ENCODE peak calls at places on chromosomes 3 and 15, in four cellular contexts. R is right cardiac atrium; V is effector memory CD4-positive, alpha-beta T cell; Z is neuronal stem cell. D is an unnamed sample. For H3K4me1, the result is how much of the 10 kb centered on the place peaks cover.

GRCh38 chr15:74869372-74869725 is 3.8 kb downstream of the SCAMP2 start:
- DNase-seq in V (no peak), R (peak), Z (no peak), D (no peak)

GRCh38 chr15:96947830-96948229 is 617.3 kb downstream of the NR2F2 start:
- DNase-seq in V (no peak), R (no peak), Z (peak), D (no peak)

GRCh38 chr3:50170689-50171088 is 15.6 kb downstream of the SEMA3F start:
- DNase-seq in R (peak), V (no peak), Z (no peak), D (peak)

GRCh38 chr3:19474169-19474568 is 325.9 kb downstream of the KCNH8 start:
- DNase-seq in V (no peak), R (no peak), Z (no peak), D (no peak)

GRCh38 chr15:55224892-55225291 is 28.2 kb upstream of the RSL24D1 start:
- DNase-seq in R (no peak), V (no peak), Z (no peak), D (no peak)

GRCh38 chr15:44726136-44726535 is 10.2 kb upstream of the TRIM69 start:
- DNase-seq in V (no peak), Z (no peak), R (no peak), D (no peak)

GRCh38 chr3:58122936-58123700 is 87.7 kb downstream of the DNASE1L3 start:
- DNase-seq in R (no peak), Z (no peak), V (no peak), D (no peak)

GRCh38 chr3:46361408-46362283 is 7.7 kb downstream of the CCR2 start:
- DNase-seq in R (peak), Z (no peak), V (no peak), D (no peak)

GRCh38 chr3:21826416-21826815 is 75.4 kb upstream of the ZNF385D start:
- DNase-seq in V (no peak), R (no peak), Z (no peak), D (no peak)

GRCh38 chr15:84816694-84817460 is at the start of gene ALPK3:
- DNase-seq in V (no peak), Z (peak), R (peak), D (peak)

GRCh38 chr15:87959080-87959479 is 297.5 kb downstream of the NTRK3 start:
- DNase-seq in R (no peak), V (no peak), Z (no peak), D (no peak)

GRCh38 chr3:19029837-19030835 is 118.2 kb upstream of the KCNH8 start:
- DNase-seq in R (no peak), V (no peak), Z (no peak), D (no peak)

GRCh38 chr15:62824111-62824737 is 218.3 kb upstream of the TPM1 start:
- DNase-seq in Z (no peak), V (no peak), R (no peak), D (peak)

GRCh38 chr3:57889807-57890206 is 118.4 kb upstream of the FLNB start:
- DNase-seq in V (no peak), Z (no peak), R (no peak), D (peak)

GRCh38 chr3:27535809-27536392 is 51.7 kb upstream of the SLC4A7 start:
- DNase-seq in Z (no peak), R (no peak), V (no peak), D (peak)

GRCh38 chr3:182485306-182485705 is 308.0 kb upstream of the ATP11B start:
- DNase-seq in R (no peak), Z (no peak), V (no peak), D (no peak)

GRCh38 chr3:156037356-156037755 is 83.0 kb upstream of the KCNAB1 start:
- DNase-seq in R (no peak), V (no peak), Z (no peak), D (no peak)

GRCh38 chr3:181794036-181794790 is 82.5 kb downstream of the SOX2 start:
- DNase-seq in Z (peak), R (no peak), V (no peak), D (no peak)

GRCh38 chr3:174441588-174442316 is 417.4 kb upstream of the NAALADL2 start:
- DNase-seq in V (no peak), R (no peak), Z (no peak), D (peak)

GRCh38 chr3:32873491-32874130 is 55.8 kb downstream of the TRIM71 start:
- DNase-seq in Z (no peak), R (no peak), V (no peak), D (no peak)

GRCh38 chr3:112688085-112688769 is 47.3 kb upstream of the CCDC80 start:
- DNase-seq in Z (no peak), R (no peak), V (no peak), D (no peak)

GRCh38 chr3:18649666-18650363 is 224.7 kb upstream of the SATB1 start:
- DNase-seq in Z (no peak), V (no peak), R (no peak), D (no peak)

GRCh38 chr15:66578286-66578875 is 12.6 kb upstream of the LCTL start:
- DNase-seq in Z (no peak), R (no peak), V (no peak), D (peak)

GRCh38 chr3:133289322-133289721 is 110.5 kb upstream of the BFSP2 start:
- DNase-seq in V (no peak), Z (no peak), R (no peak), D (no peak)

GRCh38 chr3:185283374-185283935 is 29.6 kb upstream of the EHHADH start:
- DNase-seq in R (no peak), V (no peak), Z (no peak), D (peak)

GRCh38 chr3:86958534-86958933 is 32.4 kb downstream of the VGLL3 start:
- DNase-seq in V (no peak), R (no peak), Z (no peak), D (peak)

GRCh38 chr3:14467723-14468620 is 65.6 kb downstream of the SLC6A6 start:
- DNase-seq in Z (peak), R (no peak), V (peak), D (peak)

GRCh38 chr3:48135773-48136495 is 52.3 kb downstream of the CDC25A start:
- DNase-seq in Z (no peak), V (no peak), R (no peak), D (peak)

GRCh38 chr3:181610083-181610972 is 101.4 kb upstream of the SOX2 start:
- DNase-seq in R (no peak), Z (peak), V (no peak), D (no peak)

GRCh38 chr3:182078929-182079328 is 367.2 kb downstream of the SOX2 start:
- DNase-seq in V (no peak), Z (no peak), R (no peak), D (peak)

GRCh38 chr3:58617338-58617761 is 40.2 kb upstream of the FAM107A start:
- DNase-seq in V (no peak), Z (no peak), R (peak), D (no peak)

GRCh38 chr3:48504051-48504946 is at the start of gene SHISA5:
- DNase-seq in Z (peak), R (peak), V (peak), D (peak)

GRCh38 chr15:101024709-101025108 is 105.6 kb downstream of the LRRK1 start:
- DNase-seq in V (no peak), R (no peak), Z (no peak), D (peak)

GRCh38 chr15:39102431-39102830 is 478.4 kb upstream of the THBS1 start:
- DNase-seq in R (no peak), V (no peak), Z (no peak), D (no peak)

GRCh38 chr3:66816110-66816761 is 181.9 kb upstream of the KBTBD8 start:
- DNase-seq in V (no peak), Z (peak), R (no peak), D (no peak)

GRCh38 chr3:46947981-46948791 is 28.4 kb downstream of the CCDC12 start:
- DNase-seq in R (peak), Z (no peak), V (peak), D (no peak)

GRCh38 chr3:71584216-71585061 is 911 bp upstream of the FOXP1 start:
- DNase-seq in Z (peak), R (peak), V (no peak), D (peak)

GRCh38 chr15:45393851-45394250 is 15.5 kb upstream of the GATM start:
- DNase-seq in Z (no peak), R (no peak), V (no peak), D (no peak)

GRCh38 chr15:90264649-90265048 is 823 bp upstream of the NGRN start:
- DNase-seq in V (no peak), Z (no peak), R (no peak), D (peak)

DNA sequence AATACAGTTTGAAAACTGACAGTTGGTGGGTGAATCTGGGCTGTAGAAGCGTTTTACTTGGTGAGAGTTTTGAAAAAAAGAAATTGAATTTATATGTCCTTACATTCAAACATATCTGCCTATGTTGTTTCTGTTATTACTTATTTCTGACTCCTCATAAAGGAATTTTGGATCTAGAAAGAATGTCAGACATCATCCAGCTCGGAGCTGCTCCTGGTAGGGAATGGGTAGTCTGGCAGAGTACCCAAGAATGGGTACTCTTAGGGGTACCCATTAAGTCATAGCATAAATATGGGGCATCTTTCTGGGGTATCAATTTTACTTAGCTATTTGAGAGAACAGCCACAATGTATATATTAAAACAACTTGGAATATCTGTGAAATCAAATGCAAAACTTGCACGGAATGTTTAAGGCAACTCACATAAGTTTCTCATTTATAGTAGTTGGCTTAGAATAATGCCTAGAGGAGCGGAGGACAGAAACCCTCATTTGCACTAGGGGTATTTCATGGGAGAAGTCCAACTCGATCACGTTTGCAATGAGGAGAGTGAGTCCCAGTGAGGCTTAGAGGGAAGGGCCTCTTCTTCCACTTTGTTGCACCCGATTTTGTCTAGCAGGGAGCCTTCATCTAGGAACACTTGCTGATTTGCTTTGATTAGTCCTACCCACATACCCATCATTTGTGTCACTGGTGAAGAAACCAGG is 2.4 kb upstream of the LARP6 start:
- DNase-seq in R (no peak), V (no peak), Z (no peak), D (peak)
- H3K4me1 ChIP-seq in R (under half), V (under half), Z (under half), D (half or more)

DNA sequence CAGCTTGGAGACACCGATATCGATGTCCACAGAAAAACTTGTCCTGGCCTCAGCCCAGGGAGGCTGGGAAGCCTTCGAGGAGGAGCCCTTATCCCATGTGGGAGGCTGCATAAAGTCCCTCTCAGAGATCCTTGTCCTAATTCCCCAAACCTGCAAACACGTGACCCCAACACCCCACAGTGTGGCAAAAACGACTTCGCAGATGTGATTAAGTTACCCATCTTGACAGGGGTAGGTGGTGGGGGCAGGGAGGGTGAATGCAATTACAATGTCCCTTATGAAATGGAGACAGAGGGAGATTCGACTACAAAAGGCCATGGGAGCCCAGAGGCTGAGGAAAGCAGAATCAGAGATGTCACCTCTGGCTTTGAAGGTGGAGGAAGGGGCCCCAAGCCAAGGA is 2.3 kb upstream of the TLR9 start:
- DNase-seq in V (no peak), R (no peak), Z (no peak), D (no peak)
- H3K4me1 ChIP-seq in V (under half), R (under half), Z (under half), D (under half)

GRCh38 chr3:64612916-64613526 is 74.8 kb downstream of the ADAMTS9 start:
- DNase-seq in Z (no peak), V (no peak), R (peak), D (no peak)
- H3K4me1 ChIP-seq in Z (under half), V (under half), R (under half), D (under half)

DNA sequence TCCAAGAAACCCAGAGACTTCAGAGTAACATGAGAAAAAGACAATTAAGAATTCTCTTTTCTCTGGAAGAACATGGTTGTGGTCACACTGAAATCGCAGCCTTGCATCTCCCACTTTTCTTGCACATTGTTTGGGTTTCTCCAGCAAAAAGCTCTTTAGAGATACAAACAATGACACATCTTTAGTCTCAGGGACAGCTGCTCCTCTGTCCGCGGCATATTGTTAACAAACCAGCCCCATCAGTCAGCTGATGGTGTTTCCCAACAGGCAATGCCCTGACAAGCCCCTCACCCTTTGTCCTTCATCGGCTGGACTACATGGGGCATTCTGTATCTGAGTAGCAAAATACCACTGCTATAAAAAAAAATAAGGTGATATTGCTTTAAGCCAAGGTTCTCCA is 53.4 kb downstream of the UMPS start:
- DNase-seq in Z (no peak), R (no peak), V (no peak), D (peak)
- H3K4me1 ChIP-seq in Z (under half), R (under half), V (under half), D (half or more)

DNA sequence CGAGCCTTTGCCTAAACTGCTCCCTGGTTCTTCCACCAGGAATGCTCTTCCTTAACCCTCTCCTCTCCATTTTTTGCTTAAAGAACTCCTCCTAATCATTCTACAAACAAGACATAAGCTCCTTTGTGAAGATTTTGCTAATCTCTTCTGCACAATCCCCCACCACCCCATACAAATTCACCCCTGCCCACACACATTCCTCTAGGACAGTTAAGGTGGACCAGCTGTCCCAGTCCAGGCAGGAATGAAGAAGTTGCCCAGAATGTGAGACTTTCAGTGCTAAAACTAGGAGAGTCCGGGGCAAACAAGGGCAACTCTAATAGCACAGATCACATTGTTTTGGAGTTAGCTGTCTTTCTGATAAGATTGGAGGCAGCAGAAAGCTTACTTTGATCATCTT is 13.9 kb upstream of the FAM174B start:
- DNase-seq in V (no peak), R (no peak), Z (no peak), D (no peak)
- H3K4me1 ChIP-seq in V (under half), R (under half), Z (under half), D (under half)